ENCODE peak calls at places on chromosomes 12 and 14, in six cellular contexts. One of them, this sample, is unnamed.

GRCh38 chr12:98939350-98939749 is 294.3 kb downstream of the APAF1 start:
- DNase-seq in effector CD4-positive, alpha-beta T cell: no peak
- DNase-seq in activated gamma-delta T cell treated with Interleukin-2 at 50 U/mL for 16 hours: no peak
- DNase-seq in B cell: no peak
- DNase-seq in M059J: peak
- DNase-seq in pancreas: no peak
- DNase-seq in this sample: peak

GRCh38 chr12:132834181-132834711 is 5.6 kb upstream of the GOLGA3 start:
- DNase-seq in effector CD4-positive, alpha-beta T cell: no peak
- DNase-seq in activated gamma-delta T cell treated with Interleukin-2 at 50 U/mL for 16 hours: no peak
- DNase-seq in B cell: no peak
- DNase-seq in M059J: no peak
- DNase-seq in pancreas: no peak
- DNase-seq in this sample: no peak

GRCh38 chr12:117151195-117152031 is 38.9 kb downstream of the FBXO21 start:
- DNase-seq in effector CD4-positive, alpha-beta T cell: no peak
- DNase-seq in activated gamma-delta T cell treated with Interleukin-2 at 50 U/mL for 16 hours: no peak
- DNase-seq in B cell: peak
- DNase-seq in M059J: peak
- DNase-seq in pancreas: peak
- DNase-seq in this sample: peak

GRCh38 chr14:50875359-50876090 is 3.7 kb downstream of the ABHD12B start:
- DNase-seq in effector CD4-positive, alpha-beta T cell: peak
- DNase-seq in activated gamma-delta T cell treated with Interleukin-2 at 50 U/mL for 16 hours: peak
- DNase-seq in B cell: peak
- DNase-seq in M059J: peak
- DNase-seq in pancreas: no peak
- DNase-seq in this sample: no peak

GRCh38 chr12:21823581-21823980 is 49.1 kb upstream of the KCNJ8 start:
- DNase-seq in effector CD4-positive, alpha-beta T cell: no peak
- DNase-seq in activated gamma-delta T cell treated with Interleukin-2 at 50 U/mL for 16 hours: no peak
- DNase-seq in B cell: no peak
- DNase-seq in M059J: peak
- DNase-seq in pancreas: no peak
- DNase-seq in this sample: no peak

GRCh38 chr14:22319526-22320352 is 269.3 kb downstream of the DAD1 start:
- DNase-seq in effector CD4-positive, alpha-beta T cell: peak
- DNase-seq in activated gamma-delta T cell treated with Interleukin-2 at 50 U/mL for 16 hours: peak
- DNase-seq in B cell: peak
- DNase-seq in M059J: peak
- DNase-seq in pancreas: no peak
- DNase-seq in this sample: peak

GRCh38 chr12:107632246-107632645 is 53.4 kb upstream of the PWP1 start:
- DNase-seq in effector CD4-positive, alpha-beta T cell: no peak
- DNase-seq in activated gamma-delta T cell treated with Interleukin-2 at 50 U/mL for 16 hours: no peak
- DNase-seq in B cell: no peak
- DNase-seq in M059J: no peak
- DNase-seq in pancreas: no peak
- DNase-seq in this sample: peak

GRCh38 chr12:128069359-128069997 is 197.5 kb upstream of the TMEM132C start:
- DNase-seq in effector CD4-positive, alpha-beta T cell: no peak
- DNase-seq in activated gamma-delta T cell treated with Interleukin-2 at 50 U/mL for 16 hours: no peak
- DNase-seq in B cell: peak
- DNase-seq in M059J: peak
- DNase-seq in pancreas: no peak
- DNase-seq in this sample: peak

GRCh38 chr12:86249856-86250255 is 6.3 kb downstream of the MGAT4C start:
- DNase-seq in effector CD4-positive, alpha-beta T cell: no peak
- DNase-seq in activated gamma-delta T cell treated with Interleukin-2 at 50 U/mL for 16 hours: no peak
- DNase-seq in B cell: no peak
- DNase-seq in M059J: peak
- DNase-seq in pancreas: no peak
- DNase-seq in this sample: peak

GRCh38 chr14:36505193-36505815 is 14.7 kb downstream of the NKX2-1 start:
- DNase-seq in effector CD4-positive, alpha-beta T cell: no peak
- DNase-seq in activated gamma-delta T cell treated with Interleukin-2 at 50 U/mL for 16 hours: no peak
- DNase-seq in B cell: no peak
- DNase-seq in M059J: no peak
- DNase-seq in pancreas: no peak
- DNase-seq in this sample: no peak

GRCh38 chr12:13576935-13577334 is 380.4 kb downstream of the EMP1 start:
- DNase-seq in effector CD4-positive, alpha-beta T cell: no peak
- DNase-seq in activated gamma-delta T cell treated with Interleukin-2 at 50 U/mL for 16 hours: no peak
- DNase-seq in B cell: no peak
- DNase-seq in M059J: no peak
- DNase-seq in pancreas: no peak
- DNase-seq in this sample: no peak

GRCh38 chr12:20601668-20602280 is 93.4 kb upstream of the SLCO1C1 start:
- DNase-seq in effector CD4-positive, alpha-beta T cell: no peak
- DNase-seq in activated gamma-delta T cell treated with Interleukin-2 at 50 U/mL for 16 hours: no peak
- DNase-seq in B cell: no peak
- DNase-seq in M059J: peak
- DNase-seq in pancreas: no peak
- DNase-seq in this sample: peak

GRCh38 chr14:85280074-85280473 is 249.9 kb upstream of the FLRT2 start:
- DNase-seq in effector CD4-positive, alpha-beta T cell: no peak
- DNase-seq in activated gamma-delta T cell treated with Interleukin-2 at 50 U/mL for 16 hours: no peak
- DNase-seq in B cell: no peak
- DNase-seq in M059J: no peak
- DNase-seq in pancreas: no peak
- DNase-seq in this sample: peak